ENCODE peak calls at places on chromosomes 13 and 19, in seven cellular contexts. J is ascending aorta, U is fibroblast of lung, Y is heart right ventricle, F is neuronal stem cell, Q is pancreas, E is neural progenitor cell. O is an unnamed sample.

GRCh38 chr19:45800009-45800553 is 7.4 kb upstream of the DMWD start:
- DNase-seq in F (no peak), U (peak), Y (no peak), Q (no peak), E (no peak), J (no peak), O (peak)

GRCh38 chr19:34497112-34497805 is 15.7 kb downstream of the WTIP start:
- DNase-seq in Y (no peak), F (no peak), J (no peak), U (no peak), E (no peak), Q (no peak), O (no peak)

GRCh38 chr13:93227906-93228801 is 1.5 kb downstream of the GPC6 start:
- DNase-seq in E (peak), F (peak), Y (peak), J (no peak), Q (peak), U (peak), O (peak)

GRCh38 chr19:42088471-42089190 is 12.7 kb downstream of the ZNF574 start:
- DNase-seq in E (no peak), Y (no peak), Q (no peak), F (no peak), U (peak), J (no peak), O (no peak)

GRCh38 chr13:95181586-95181985 is 119.7 kb downstream of the ABCC4 start:
- DNase-seq in J (no peak), Y (no peak), F (no peak), Q (no peak), U (no peak), E (no peak), O (no peak)

GRCh38 chr19:15337202-15337601 is 4.9 kb upstream of the BRD4 start:
- DNase-seq in U (peak), Y (no peak), F (no peak), J (no peak), E (no peak), Q (no peak), O (no peak)

GRCh38 chr19:34502582-34503545 is 21.3 kb downstream of the WTIP start:
- DNase-seq in J (no peak), E (no peak), U (no peak), F (no peak), Q (no peak), Y (no peak), O (no peak)

GRCh38 chr13:105774739-105775460 is 760.6 kb downstream of the EFNB2 start:
- DNase-seq in J (no peak), E (peak), F (no peak), Q (peak), U (peak), Y (no peak), O (peak)

GRCh38 chr19:44635581-44636438 is 7.9 kb upstream of the PVR start:
- DNase-seq in E (no peak), U (peak), F (no peak), Y (no peak), Q (no peak), J (no peak), O (peak)

GRCh38 chr13:80669112-80669511 is 328.2 kb upstream of the SPRY2 start:
- DNase-seq in Y (no peak), E (no peak), Q (no peak), J (no peak), F (no peak), U (no peak), O (no peak)

GRCh38 chr13:23692816-23693215 is 122.6 kb downstream of the TNFRSF19 start:
- DNase-seq in Y (no peak), Q (no peak), U (no peak), E (no peak), J (no peak), F (no peak), O (no peak)

GRCh38 chr19:19134687-19135158 is 3.6 kb downstream of the TMEM161A start:
- DNase-seq in Q (peak), Y (peak), U (no peak), E (peak), J (no peak), F (no peak), O (no peak)

GRCh38 chr13:97499181-97499580 is 65.2 kb downstream of the RAP2A start:
- DNase-seq in J (no peak), U (no peak), F (no peak), E (no peak), Q (no peak), Y (no peak), O (no peak)

GRCh38 chr19:11617207-11618062 is 20.2 kb downstream of the ZNF627 start:
- DNase-seq in F (no peak), Y (no peak), J (no peak), Q (no peak), E (no peak), U (peak), O (no peak)

GRCh38 chr13:38385152-38385891 is 35.7 kb downstream of the UFM1 start:
- DNase-seq in Y (no peak), Q (no peak), F (no peak), U (no peak), J (no peak), E (no peak), O (no peak)

GRCh38 chr19:383922-384800 is 24.8 kb downstream of the C2CD4C start:
- DNase-seq in E (peak), Y (no peak), Q (no peak), F (no peak), J (no peak), U (no peak), O (no peak)

GRCh38 chr19:58054792-58055482 is 4.1 kb upstream of the ZNF135 start:
- DNase-seq in J (no peak), Y (peak), E (peak), F (no peak), Q (no peak), U (peak), O (peak)

GRCh38 chr13:92901739-92902138 is 324.9 kb upstream of the GPC6 start:
- DNase-seq in F (no peak), E (no peak), Q (no peak), Y (no peak), J (no peak), U (peak), O (no peak)

GRCh38 chr13:106473174-106473573 is 62.3 kb downstream of the EFNB2 start:
- DNase-seq in Q (no peak), Y (peak), U (no peak), F (no peak), E (no peak), J (no peak), O (no peak)

GRCh38 chr19:48053856-48054255 is 10.0 kb upstream of the CABP5 start:
- DNase-seq in Y (no peak), F (no peak), Q (no peak), J (no peak), U (no peak), E (no peak), O (no peak)

GRCh38 chr13:30340367-30341184 is 33.2 kb upstream of the KATNAL1 start:
- DNase-seq in Q (no peak), J (peak), F (no peak), E (no peak), U (peak), Y (peak), O (no peak)

GRCh38 chr13:106597190-106597589 is 29.3 kb upstream of the ARGLU1 start:
- DNase-seq in E (no peak), Y (peak), J (no peak), F (no peak), U (no peak), Q (no peak), O (peak)

GRCh38 chr19:30076751-30077670 is 135.0 kb downstream of the URI1 start:
- DNase-seq in F (no peak), E (no peak), Q (no peak), J (no peak), Y (no peak), U (no peak), O (no peak)

GRCh38 chr13:102846261-102847015 is 606 bp downstream of the ERCC5 start:
- DNase-seq in Y (peak), U (peak), E (peak), Q (peak), F (no peak), J (no peak), O (peak)

GRCh38 chr13:94704347-94705080 is 7.8 kb downstream of the SOX21 start:
- DNase-seq in J (no peak), F (no peak), U (no peak), Q (no peak), E (peak), Y (no peak), O (no peak)

GRCh38 chr13:113083402-113084061 is 22.1 kb upstream of the F7 start:
- DNase-seq in J (no peak), Q (no peak), E (no peak), Y (peak), F (no peak), U (peak), O (peak)

GRCh38 chr19:10206226-10206873 is 11.6 kb upstream of the DNMT1 start:
- DNase-seq in U (peak), F (no peak), Y (no peak), J (no peak), Q (no peak), E (no peak), O (no peak)

GRCh38 chr13:113105032-113105993 is at the start of gene F7:
- DNase-seq in U (no peak), Q (no peak), E (no peak), F (no peak), Y (no peak), J (no peak), O (no peak)

GRCh38 chr13:23378009-23378632 is 55.4 kb downstream of the SACS start:
- DNase-seq in Q (no peak), Y (peak), U (peak), J (peak), E (no peak), F (no peak), O (peak)

GRCh38 chr19:14164088-14164487 is 27.7 kb upstream of the ASF1B start:
- DNase-seq in Q (no peak), J (no peak), U (no peak), F (no peak), E (peak), Y (no peak), O (no peak)

GRCh38 chr19:20660473-20660872 is 898 bp downstream of the ZNF626 start:
- DNase-seq in E (peak), U (no peak), F (no peak), Y (no peak), Q (no peak), J (no peak), O (no peak)

GRCh38 chr19:6271721-6272410 is 7.9 kb downstream of the MLLT1 start:
- DNase-seq in E (peak), U (peak), J (no peak), Y (peak), Q (peak), F (no peak), O (no peak)

GRCh38 chr19:48698046-48698445 is 2.3 kb downstream of the FUT2 start:
- DNase-seq in Y (no peak), Q (peak), J (no peak), E (no peak), F (no peak), U (peak), O (peak)

GRCh38 chr19:40323705-40324104 is 24.5 kb downstream of the C19orf47 start:
- DNase-seq in U (no peak), J (no peak), F (no peak), Q (no peak), E (no peak), Y (no peak), O (no peak)
- H3K27ac ChIP-seq in U (no peak), J (no peak), F (no peak), Q (no peak), E (no peak), Y (no peak), O (no peak)

DNA sequence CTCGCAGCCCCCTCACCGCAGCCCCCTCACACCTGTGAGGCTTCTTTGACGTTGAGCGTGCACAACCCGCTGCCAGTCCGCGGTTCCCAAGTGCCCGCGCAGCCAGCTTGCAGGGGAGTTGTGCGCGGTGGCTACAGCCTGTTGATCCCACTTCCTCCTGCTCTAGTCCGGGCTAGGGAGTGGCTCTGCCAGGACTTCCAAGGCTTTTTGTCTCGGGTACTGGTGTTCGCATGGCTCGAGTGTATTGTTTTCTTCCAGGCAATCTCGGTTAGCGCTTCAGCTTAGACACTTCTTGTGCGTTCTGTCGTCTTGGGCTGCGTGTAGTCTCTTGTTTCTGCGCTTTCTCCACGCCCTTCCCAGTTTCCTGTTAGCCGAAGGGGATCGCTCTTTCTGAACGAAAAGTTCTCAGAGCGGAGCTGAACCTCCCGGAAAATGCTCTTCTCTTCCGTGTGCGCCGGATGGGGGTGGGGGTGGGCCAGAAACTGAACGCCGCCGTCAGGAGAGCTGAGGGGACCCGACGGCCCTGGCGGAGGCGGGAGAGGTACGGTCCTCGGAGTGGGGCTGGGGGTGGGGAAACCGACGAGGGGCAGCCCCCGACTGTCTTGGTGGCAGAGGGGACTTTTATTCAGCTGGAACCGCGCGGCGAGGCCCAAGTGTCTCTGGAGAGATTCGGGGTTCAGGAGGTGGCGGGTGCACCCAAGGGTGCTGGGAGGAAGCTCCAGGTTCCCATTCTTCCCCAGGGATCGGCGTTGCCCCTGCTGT is 706 bp upstream of the DGKH start:
- DNase-seq in J (no peak), F (peak), Y (peak), U (peak), E (peak), Q (peak), O (peak)
- H3K27ac ChIP-seq in J (peak), F (peak), Y (peak), U (peak), E (no peak), Q (peak), O (peak)

GRCh38 chr13:73171242-73171641 is 112.4 kb downstream of the KLF5 start:
- DNase-seq in E (no peak), F (no peak), U (no peak), Q (no peak), J (no peak), Y (no peak), O (no peak)
- H3K27ac ChIP-seq in E (no peak), F (no peak), U (no peak), Q (no peak), J (no peak), Y (no peak), O (no peak)

GRCh38 chr13:33168326-33168960 is 117.1 kb downstream of the STARD13 start:
- DNase-seq in F (no peak), E (no peak), U (peak), Y (no peak), J (no peak), Q (no peak), O (no peak)
- H3K27ac ChIP-seq in F (no peak), E (no peak), U (peak), Y (no peak), J (peak), Q (no peak), O (no peak)

DNA sequence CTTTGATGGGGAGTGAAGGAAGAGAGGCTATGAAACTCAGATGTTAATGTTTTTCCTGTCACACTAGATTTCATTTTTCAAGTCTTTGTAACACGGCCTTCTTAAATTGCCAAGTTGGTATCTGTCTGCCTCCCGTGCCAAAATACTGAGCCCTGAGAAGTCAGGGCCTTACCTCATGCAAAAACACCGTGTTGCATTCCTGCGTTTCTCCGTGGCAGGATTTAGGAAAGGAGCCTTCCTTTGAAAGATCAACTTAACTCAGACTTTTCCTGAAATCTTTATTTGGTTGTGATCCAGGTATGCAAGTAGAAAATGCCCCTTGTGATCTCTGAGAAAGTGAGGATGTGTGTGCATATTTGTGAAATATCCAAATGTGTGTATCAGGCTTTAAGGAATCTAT is 1291.0 kb upstream of the SLC10A2 start:
- DNase-seq in E (peak), F (no peak), J (no peak), Q (no peak), U (peak), Y (no peak), O (no peak)
- H3K27ac ChIP-seq in E (peak), F (no peak), J (no peak), Q (no peak), U (no peak), Y (peak), O (peak)

GRCh38 chr13:27053902-27054595 is 117.6 kb downstream of the USP12 start:
- DNase-seq in J (no peak), F (no peak), Q (no peak), E (no peak), U (peak), Y (no peak), O (no peak)

GRCh38 chr13:27054760-27055159 is 116.9 kb downstream of the USP12 start:
- DNase-seq in Y (no peak), Q (no peak), E (no peak), U (no peak), J (no peak), F (no peak), O (no peak)

GRCh38 chr13:27057817-27058216 is 113.8 kb downstream of the USP12 start:
- DNase-seq in J (no peak), U (no peak), F (no peak), Q (no peak), Y (no peak), E (no peak), O (no peak)

GRCh38 chr13:27055501-27055900 is 116.1 kb downstream of the USP12 start:
- DNase-seq in E (no peak), F (no peak), U (no peak), Q (no peak), J (no peak), Y (no peak), O (no peak)

DNA sequence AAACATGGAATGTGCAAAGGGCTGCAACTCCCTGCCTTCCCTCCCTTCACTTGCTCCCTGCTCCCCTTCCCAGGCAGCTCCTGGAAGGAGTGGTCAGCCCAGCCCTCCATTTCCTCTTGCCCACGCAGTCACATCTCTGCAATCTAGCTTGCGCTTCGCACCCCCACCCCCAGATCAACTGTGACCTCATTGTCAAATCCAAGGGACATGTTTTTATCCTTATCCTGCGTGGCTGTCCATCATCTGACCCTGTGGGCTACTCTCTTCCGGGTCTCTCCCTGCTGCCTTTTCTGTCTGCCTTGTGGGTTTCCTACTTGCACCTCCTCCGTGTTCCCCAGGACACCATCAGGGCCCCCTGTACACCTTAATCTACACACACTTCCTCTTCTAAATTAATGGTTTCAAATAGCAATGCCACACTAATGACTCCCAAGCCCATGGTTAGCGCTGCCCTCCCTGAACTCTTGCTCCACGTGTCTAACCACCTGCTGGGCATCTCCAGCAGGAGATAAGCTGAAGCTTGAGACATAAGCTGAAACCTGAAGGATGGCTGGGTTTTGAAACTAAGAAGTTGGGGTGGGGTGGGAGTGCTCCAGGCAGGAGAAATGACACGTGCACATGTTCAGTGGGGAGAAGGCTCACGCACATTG is 118.3 kb downstream of the USP12 start:
- DNase-seq in J (no peak), Q (no peak), U (no peak), E (no peak), Y (no peak), F (no peak), O (no peak)
- H3K27ac ChIP-seq in J (no peak), Q (no peak), U (peak), E (no peak), Y (no peak), F (no peak), O (no peak)

GRCh38 chr13:71730267-71730666 is 136.7 kb downstream of the DACH1 start:
- DNase-seq in U (no peak), Y (no peak), J (no peak), F (no peak), Q (no peak), E (no peak), O (no peak)
- H3K27ac ChIP-seq in U (no peak), Y (no peak), J (no peak), F (no peak), Q (no peak), E (no peak), O (no peak)

GRCh38 chr13:42708391-42708790 is 73.0 kb upstream of the FAM216B start:
- DNase-seq in U (no peak), E (no peak), Q (no peak), Y (no peak), J (no peak), F (no peak), O (no peak)

GRCh38 chr13:42709276-42709675 is 72.1 kb upstream of the FAM216B start:
- DNase-seq in Q (no peak), F (no peak), E (no peak), U (no peak), Y (no peak), J (no peak), O (no peak)

GRCh38 chr13:42707003-42707402 is 74.4 kb upstream of the FAM216B start:
- DNase-seq in Y (no peak), Q (no peak), J (no peak), U (no peak), E (no peak), F (no peak), O (no peak)

GRCh38 chr13:42706286-42706685 is 75.1 kb upstream of the FAM216B start:
- DNase-seq in Y (no peak), J (no peak), F (no peak), Q (no peak), E (no peak), U (no peak), O (no peak)

GRCh38 chr13:42707596-42707995 is 73.8 kb upstream of the FAM216B start:
- DNase-seq in U (peak), Q (no peak), Y (no peak), F (no peak), E (no peak), J (no peak), O (no peak)
- H3K27ac ChIP-seq in U (no peak), Q (no peak), Y (peak), F (no peak), E (no peak), J (no peak), O (no peak)

GRCh38 chr13:99536023-99536422 is 34.8 kb downstream of the TM9SF2 start:
- DNase-seq in F (no peak), J (no peak), Y (no peak), E (no peak), U (no peak), Q (no peak), O (no peak)

GRCh38 chr13:99545979-99546378 is 44.7 kb downstream of the TM9SF2 start:
- DNase-seq in J (no peak), U (no peak), E (peak), F (no peak), Q (no peak), Y (no peak), O (no peak)

GRCh38 chr13:99542788-99543406 is 41.6 kb downstream of the TM9SF2 start:
- DNase-seq in E (no peak), J (no peak), U (no peak), Q (no peak), F (no peak), Y (no peak), O (no peak)

DNA sequence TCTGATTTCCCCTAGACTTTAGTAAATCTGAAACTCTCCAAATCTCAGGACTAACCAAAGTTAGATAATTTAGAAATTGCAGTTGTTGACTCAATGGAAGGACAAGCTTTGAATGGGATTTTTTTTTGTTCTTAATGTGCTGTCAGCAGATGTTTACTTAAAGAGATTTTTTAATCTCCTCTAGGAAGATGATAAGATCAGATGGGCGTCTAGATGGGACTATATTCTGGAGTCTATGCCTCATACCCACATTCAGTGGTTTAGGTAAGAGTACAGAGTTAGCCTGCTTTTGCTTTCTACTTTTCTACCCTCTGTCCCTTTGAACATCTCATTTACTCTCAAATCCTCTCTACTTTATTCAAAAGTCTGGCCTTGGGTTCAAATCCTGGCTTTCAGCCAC is 39.3 kb downstream of the TM9SF2 start:
- DNase-seq in Y (no peak), J (no peak), Q (no peak), U (peak), E (no peak), F (no peak), O (no peak)
- H3K27ac ChIP-seq in Y (no peak), J (no peak), Q (no peak), U (no peak), E (no peak), F (no peak), O (no peak)

O was measured in SJCRH30.